ENCODE peak calls at places on chromosome 5, in four cellular contexts. One of them, this sample, is unnamed.

GRCh38 chr5:160169326-160169725 is 50.1 kb upstream of the PWWP2A start:
- DNase-seq in T-helper 1 cell: no peak
- DNase-seq in iris pigment epithelial cell: peak
- DNase-seq in RCC 7860: no peak
- DNase-seq in this sample: no peak

GRCh38 chr5:87354496-87354895 is 58.2 kb downstream of the CCNH start:
- DNase-seq in T-helper 1 cell: no peak
- DNase-seq in iris pigment epithelial cell: no peak
- DNase-seq in RCC 7860: no peak
- DNase-seq in this sample: no peak

GRCh38 chr5:1523480-1523792 is 324 bp downstream of the LPCAT1 start:
- DNase-seq in RCC 7860: no peak
- DNase-seq in iris pigment epithelial cell: no peak
- DNase-seq in T-helper 1 cell: no peak
- DNase-seq in this sample: no peak

GRCh38 chr5:95375591-95375990 is 15.6 kb upstream of the FAM81B start:
- DNase-seq in RCC 7860: no peak
- DNase-seq in T-helper 1 cell: no peak
- DNase-seq in iris pigment epithelial cell: peak
- DNase-seq in this sample: no peak

GRCh38 chr5:143582176-143582575 is 178.7 kb upstream of the NR3C1 start:
- DNase-seq in iris pigment epithelial cell: no peak
- DNase-seq in T-helper 1 cell: no peak
- DNase-seq in RCC 7860: no peak
- DNase-seq in this sample: no peak

GRCh38 chr5:81896764-81897163 is 75.1 kb upstream of the ATG10 start:
- DNase-seq in T-helper 1 cell: no peak
- DNase-seq in RCC 7860: no peak
- DNase-seq in iris pigment epithelial cell: no peak
- DNase-seq in this sample: no peak

GRCh38 chr5:130135506-130135905 is 231.2 kb downstream of the CHSY3 start:
- DNase-seq in iris pigment epithelial cell: peak
- DNase-seq in T-helper 1 cell: no peak
- DNase-seq in RCC 7860: peak
- DNase-seq in this sample: no peak

GRCh38 chr5:94017579-94017978 is 276.2 kb upstream of the POU5F2 start:
- DNase-seq in T-helper 1 cell: no peak
- DNase-seq in RCC 7860: peak
- DNase-seq in iris pigment epithelial cell: peak
- DNase-seq in this sample: no peak

GRCh38 chr5:67364381-67364970 is 167.9 kb upstream of the CD180 start:
- DNase-seq in iris pigment epithelial cell: no peak
- DNase-seq in RCC 7860: no peak
- DNase-seq in T-helper 1 cell: no peak
- DNase-seq in this sample: no peak

GRCh38 chr5:146825033-146825432 is 53.5 kb downstream of the PPP2R2B start:
- DNase-seq in iris pigment epithelial cell: peak
- DNase-seq in T-helper 1 cell: no peak
- DNase-seq in RCC 7860: no peak
- DNase-seq in this sample: no peak

GRCh38 chr5:139676951-139677367 is 28.8 kb downstream of the CXXC5 start:
- DNase-seq in iris pigment epithelial cell: no peak
- DNase-seq in T-helper 1 cell: no peak
- DNase-seq in RCC 7860: no peak
- DNase-seq in this sample: no peak

GRCh38 chr5:40273936-40274335 is 405.8 kb upstream of the PTGER4 start:
- DNase-seq in RCC 7860: no peak
- DNase-seq in T-helper 1 cell: no peak
- DNase-seq in iris pigment epithelial cell: peak
- DNase-seq in this sample: no peak

GRCh38 chr5:42894057-42894456 is 82.4 kb upstream of the SELENOP start:
- DNase-seq in iris pigment epithelial cell: no peak
- DNase-seq in RCC 7860: no peak
- DNase-seq in T-helper 1 cell: no peak
- DNase-seq in this sample: no peak

GRCh38 chr5:15260347-15261278 is 239.4 kb upstream of the FBXL7 start:
- DNase-seq in iris pigment epithelial cell: no peak
- DNase-seq in T-helper 1 cell: no peak
- DNase-seq in RCC 7860: no peak
- DNase-seq in this sample: no peak

GRCh38 chr5:79837707-79838620 is 148.3 kb downstream of the CMYA5 start:
- DNase-seq in T-helper 1 cell: no peak
- DNase-seq in iris pigment epithelial cell: no peak
- DNase-seq in RCC 7860: no peak
- DNase-seq in this sample: no peak

GRCh38 chr5:38796000-38796738 is 49.6 kb upstream of the OSMR start:
- DNase-seq in iris pigment epithelial cell: peak
- DNase-seq in RCC 7860: no peak
- DNase-seq in T-helper 1 cell: no peak
- DNase-seq in this sample: no peak

GRCh38 chr5:169563369-169563768 is 20.2 kb upstream of the SPDL1 start:
- DNase-seq in RCC 7860: no peak
- DNase-seq in T-helper 1 cell: no peak
- DNase-seq in iris pigment epithelial cell: no peak
- DNase-seq in this sample: no peak

GRCh38 chr5:59838989-59839388 is 54.5 kb downstream of the PDE4D start:
- DNase-seq in iris pigment epithelial cell: peak
- DNase-seq in RCC 7860: peak
- DNase-seq in T-helper 1 cell: no peak
- DNase-seq in this sample: no peak

GRCh38 chr5:10853144-10853543 is 92.1 kb upstream of the DAP start:
- DNase-seq in RCC 7860: no peak
- DNase-seq in T-helper 1 cell: no peak
- DNase-seq in iris pigment epithelial cell: no peak
- DNase-seq in this sample: no peak

GRCh38 chr5:128002420-128002819 is 81.1 kb upstream of the SLC12A2 start:
- DNase-seq in T-helper 1 cell: no peak
- DNase-seq in iris pigment epithelial cell: peak
- DNase-seq in RCC 7860: no peak
- DNase-seq in this sample: no peak

GRCh38 chr5:78495800-78496199 is 135.4 kb downstream of the SCAMP1 start:
- DNase-seq in RCC 7860: no peak
- DNase-seq in iris pigment epithelial cell: no peak
- DNase-seq in T-helper 1 cell: no peak
- DNase-seq in this sample: no peak

This sample was measured in pancreas.